ENCODE peak calls at places on chromosome 15, in four cellular contexts. B is NCI-H1436 treated with DMSO at 0.1 percent for 48 hours; A is MCF 10A; N is naive thymus-derived CD8-positive, alpha-beta T cell. O is an unnamed sample.

GRCh38 chr15:25244731-25245585 is 193.9 kb downstream of the UBE3A start:
- DNase-seq in N (peak), B (no peak), A (no peak), O (no peak)

GRCh38 chr15:70505411-70505919 is 257.9 kb downstream of the UACA start:
- DNase-seq in A (peak), N (no peak), B (no peak), O (peak)

GRCh38 chr15:55685292-55685691 is 57.7 kb downstream of the PRTG start:
- DNase-seq in A (peak), N (no peak), B (no peak), O (no peak)

GRCh38 chr15:41659855-41660234 is 360 bp upstream of the MGA start:
- DNase-seq in N (no peak), B (no peak), A (no peak), O (no peak)

GRCh38 chr15:73989001-73989798 is 2.9 kb downstream of the STOML1 start:
- DNase-seq in B (no peak), N (no peak), A (peak), O (peak)

GRCh38 chr15:66188464-66188863 is 65.1 kb downstream of the MEGF11 start:
- DNase-seq in A (no peak), N (no peak), B (no peak), O (no peak)

GRCh38 chr15:60804986-60805949 is 326.3 kb upstream of the ICE2 start:
- DNase-seq in A (peak), N (no peak), B (no peak), O (peak)

GRCh38 chr15:61951949-61952348 is 108.3 kb downstream of the VPS13C start:
- DNase-seq in N (no peak), A (peak), B (no peak), O (no peak)

GRCh38 chr15:33293619-33294309 is 17.0 kb upstream of the RYR3 start:
- DNase-seq in A (no peak), B (no peak), N (no peak), O (peak)

GRCh38 chr15:49877871-49878511 is 241.0 kb downstream of the ATP8B4 start:
- DNase-seq in N (no peak), B (no peak), A (no peak), O (no peak)

GRCh38 chr15:75694241-75695182 is 18.1 kb downstream of the CSPG4 start:
- DNase-seq in B (no peak), A (peak), N (no peak), O (peak)

GRCh38 chr15:90358124-90359033 is 6.3 kb downstream of the ZNF774 start:
- DNase-seq in B (no peak), A (peak), N (no peak), O (peak)

GRCh38 chr15:60773893-60774292 is 295.0 kb upstream of the ICE2 start:
- DNase-seq in B (no peak), A (no peak), N (no peak), O (no peak)

GRCh38 chr15:77697893-77698292 is 65.2 kb upstream of the LINGO1 start:
- DNase-seq in A (no peak), N (no peak), B (no peak), O (no peak)

GRCh38 chr15:31372635-31373091 is 46.0 kb downstream of the KLF13 start:
- DNase-seq in N (no peak), B (no peak), A (peak), O (peak)

GRCh38 chr15:59722451-59722850 is 33.3 kb upstream of the BNIP2 start:
- DNase-seq in N (no peak), B (no peak), A (no peak), O (no peak)

GRCh38 chr15:53976844-53977392 is 1.3 kb upstream of the UNC13C start:
- DNase-seq in B (no peak), A (peak), N (no peak), O (no peak)

GRCh38 chr15:78050441-78050809 is 27.1 kb downstream of the TBC1D2B start:
- DNase-seq in A (no peak), B (no peak), N (no peak), O (no peak)

GRCh38 chr15:70376031-70376928 is 278.6 kb upstream of the TLE3 start:
- DNase-seq in N (no peak), A (no peak), B (no peak), O (no peak)

GRCh38 chr15:99390667-99391066 is 139.4 kb downstream of the LRRC28 start:
- DNase-seq in N (no peak), B (no peak), A (no peak), O (no peak)

GRCh38 chr15:89179966-89180875 is 41.2 kb downstream of the RLBP1 start:
- DNase-seq in N (no peak), B (no peak), A (no peak), O (no peak)